ENCODE peak calls at places on chromosomes 4 and X, in four cellular contexts. H, J, C and S are unnamed samples.

GRCh38 chrX:139560221-139560620 is 29.7 kb downstream of the F9 start:
- DNase-seq in H (no peak), J (no peak), C (no peak), S (no peak)

GRCh38 chr4:121688261-121688660 is 8.5 kb downstream of the ANXA5 start:
- DNase-seq in H (no peak), J (no peak), C (no peak), S (no peak)

GRCh38 chr4:95084584-95084983 is 326.8 kb downstream of the BMPR1B start:
- DNase-seq in H (no peak), J (no peak), C (no peak), S (no peak)

GRCh38 chrX:153845842-153846241 is 15.5 kb upstream of the PDZD4 start:
- DNase-seq in H (peak), J (no peak), C (no peak), S (no peak)

GRCh38 chr4:147447820-147448219 is 33.1 kb upstream of the EDNRA start:
- DNase-seq in H (no peak), J (peak), C (no peak), S (no peak)

GRCh38 chr4:163172666-163173065 is 6.0 kb upstream of the NAF1 start:
- DNase-seq in H (peak), J (no peak), C (no peak), S (no peak)

GRCh38 chr4:105182211-105182610 is 35.5 kb downstream of the TET2 start:
- DNase-seq in H (no peak), J (no peak), C (no peak), S (no peak)

GRCh38 chr4:96092151-96092705 is 252.3 kb downstream of the PDHA2 start:
- DNase-seq in H (no peak), J (no peak), C (no peak), S (no peak)

GRCh38 chr4:38804654-38805295 is at the start of gene TLR1:
- DNase-seq in H (peak), J (peak), C (no peak), S (no peak)

GRCh38 chr4:40486534-40486933 is 143.1 kb downstream of the RBM47 start:
- DNase-seq in H (no peak), J (peak), C (no peak), S (no peak)

GRCh38 chr4:182303847-182304246 is 60.6 kb downstream of the TENM3 start:
- DNase-seq in H (no peak), J (no peak), C (no peak), S (no peak)

GRCh38 chr4:41216294-41217019 is 2.1 kb upstream of the APBB2 start:
- DNase-seq in H (peak), J (peak), C (peak), S (peak)

GRCh38 chr4:181959121-181959520 is 284.1 kb upstream of the TENM3 start:
- DNase-seq in H (no peak), J (peak), C (no peak), S (no peak)

GRCh38 chrX:84258708-84259107 is 70.7 kb upstream of the RPS6KA6 start:
- DNase-seq in H (no peak), J (no peak), C (no peak), S (no peak)

GRCh38 chrX:22742174-22742573 is 257.6 kb upstream of the DDX53 start:
- DNase-seq in H (no peak), J (peak), C (no peak), S (no peak)

GRCh38 chr4:678331-678734 is 4.0 kb downstream of the MYL5 start:
- DNase-seq in H (no peak), J (no peak), C (no peak), S (no peak)

GRCh38 chr4:5420266-5420665 is 288.1 kb downstream of the EVC2 start:
- DNase-seq in H (no peak), J (no peak), C (no peak), S (no peak)

GRCh38 chr4:86706923-86707597 is 112.9 kb downstream of the PTPN13 start:
- DNase-seq in H (no peak), J (peak), C (no peak), S (no peak)

GRCh38 chr4:101621120-101621519 is 169.4 kb upstream of the BANK1 start:
- DNase-seq in H (no peak), J (peak), C (no peak), S (no peak)

GRCh38 chr4:112860731-112861377 is 188.6 kb upstream of the ANK2 start:
- DNase-seq in H (peak), J (no peak), C (no peak), S (no peak)

GRCh38 chr4:28548549-28548948 is 1687.9 kb downstream of the STIM2 start:
- DNase-seq in H (peak), J (no peak), C (peak), S (no peak)

GRCh38 chrX:40093586-40093985 is 4.2 kb downstream of the BCOR start:
- DNase-seq in H (no peak), J (no peak), C (no peak), S (no peak)

GRCh38 chrX:3244955-3245354 is 101.5 kb downstream of the MXRA5 start:
- DNase-seq in H (no peak), J (no peak), C (no peak), S (no peak)

GRCh38 chrX:91414710-91415109 is 19.9 kb upstream of the PABPC5 start:
- DNase-seq in H (peak), J (no peak), C (peak), S (no peak)
- TF ChIP-seq CTCF in H (peak), J (peak), C (peak), S (peak)

DNA sequence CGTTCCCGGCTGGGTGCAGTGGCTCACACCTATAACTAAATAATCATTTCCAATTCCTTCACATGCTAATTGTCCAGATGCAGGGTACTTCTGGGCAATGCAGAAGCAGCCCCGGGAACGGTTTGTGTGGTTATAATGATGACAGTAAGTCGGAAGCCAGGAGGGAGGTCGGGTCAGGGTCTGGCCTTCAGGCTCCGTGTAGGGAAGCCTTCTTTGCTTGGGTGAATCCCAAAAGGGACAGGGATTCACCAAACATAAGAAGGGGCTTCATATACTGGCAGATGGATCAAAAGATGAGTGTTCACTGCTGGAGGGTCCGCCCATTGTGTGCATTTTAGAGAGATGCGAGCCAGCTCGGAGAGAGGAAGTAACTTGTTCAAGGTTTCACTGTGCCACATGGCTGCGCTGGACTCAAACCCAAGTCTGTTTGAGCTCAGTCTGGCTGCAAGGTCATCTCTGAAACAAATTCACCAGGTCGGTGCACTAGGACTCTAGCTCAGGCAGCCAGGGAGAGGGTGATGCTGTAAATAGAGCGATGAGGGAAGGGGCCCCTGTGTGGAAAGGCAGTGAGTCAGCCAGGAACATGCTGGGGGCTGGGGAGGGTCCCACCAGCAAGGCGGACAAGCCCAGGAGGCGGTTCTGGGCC is 4.8 kb upstream of the KIAA0232 start:
- DNase-seq in H (no peak), J (no peak), C (no peak), S (no peak)
- TF ChIP-seq CTCF in H (no peak), J (no peak), C (no peak), S (no peak)

GRCh38 chrX:53125506-53125905 is 31.6 kb downstream of the KANTR start:
- DNase-seq in H (no peak), J (no peak), C (no peak), S (no peak)

GRCh38 chrX:53133400-53133799 is 39.5 kb downstream of the KANTR start:
- DNase-seq in H (no peak), J (no peak), C (no peak), S (no peak)

GRCh38 chrX:53126377-53126776 is 32.4 kb downstream of the KANTR start:
- DNase-seq in H (no peak), J (no peak), C (no peak), S (no peak)

DNA sequence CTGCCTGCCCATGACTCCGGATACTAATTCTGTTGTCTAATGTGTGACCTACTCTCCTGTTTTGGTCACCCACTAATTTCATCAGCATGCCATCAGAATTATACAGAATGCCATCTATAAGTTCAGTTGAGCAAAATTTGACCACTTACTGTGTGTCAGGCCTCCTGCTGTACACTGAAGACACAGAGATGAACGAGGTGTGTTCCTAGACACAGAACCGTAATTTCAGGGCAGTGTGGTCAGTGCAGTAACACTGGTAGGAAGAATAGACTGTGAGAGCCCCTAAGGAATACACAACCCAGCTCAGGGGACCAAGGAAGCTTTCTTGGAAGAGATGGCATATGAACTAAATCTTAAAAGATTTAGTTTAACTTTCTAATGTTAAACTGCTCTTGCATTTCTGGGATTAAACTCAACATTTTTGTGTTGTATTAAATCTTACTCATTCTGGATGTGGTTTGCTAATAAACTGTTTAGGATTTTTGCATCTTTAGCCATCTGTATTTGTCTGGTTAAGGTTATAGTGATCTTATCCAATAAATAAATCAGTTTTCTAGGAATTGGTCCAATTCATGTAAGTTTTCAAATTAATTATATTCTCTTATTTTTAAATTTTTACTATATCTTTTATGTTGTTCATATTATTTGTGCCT is 34.3 kb downstream of the KANTR start:
- DNase-seq in H (no peak), J (no peak), C (no peak), S (no peak)
- TF ChIP-seq CTCF in H (no peak), J (no peak), C (no peak), S (no peak)

GRCh38 chr4:119736559-119736958 is 108.0 kb upstream of the PDE5A start:
- DNase-seq in H (no peak), J (no peak), C (no peak), S (no peak)

GRCh38 chr4:119735136-119735770 is 106.6 kb upstream of the PDE5A start:
- DNase-seq in H (no peak), J (peak), C (no peak), S (no peak)

GRCh38 chr4:119743644-119744043 is 115.0 kb upstream of the PDE5A start:
- DNase-seq in H (no peak), J (no peak), C (no peak), S (no peak)

GRCh38 chr4:119739796-119740195 is 111.2 kb upstream of the PDE5A start:
- DNase-seq in H (no peak), J (no peak), C (no peak), S (no peak)

DNA sequence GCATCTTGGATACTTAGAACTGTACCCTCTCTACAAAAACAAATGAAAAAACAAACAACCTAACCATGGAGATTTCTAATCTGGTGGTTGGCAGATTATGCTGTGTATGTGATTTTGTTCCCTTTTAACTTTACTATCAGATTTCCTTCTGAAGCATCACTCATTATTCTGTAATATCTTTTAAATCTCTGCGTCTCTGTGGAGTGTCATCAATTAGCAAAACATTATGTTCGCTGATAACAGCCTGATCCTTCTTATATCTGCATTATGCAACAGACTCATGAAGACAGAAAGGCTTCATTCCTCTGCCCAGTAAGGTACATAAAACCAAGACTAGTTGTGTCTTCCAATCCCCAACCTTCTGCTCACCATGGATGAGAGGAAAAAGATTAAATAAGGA is 110.3 kb upstream of the PDE5A start:
- DNase-seq in H (no peak), J (no peak), C (no peak), S (no peak)
- TF ChIP-seq CTCF in H (no peak), J (no peak), C (no peak), S (no peak)

DNA sequence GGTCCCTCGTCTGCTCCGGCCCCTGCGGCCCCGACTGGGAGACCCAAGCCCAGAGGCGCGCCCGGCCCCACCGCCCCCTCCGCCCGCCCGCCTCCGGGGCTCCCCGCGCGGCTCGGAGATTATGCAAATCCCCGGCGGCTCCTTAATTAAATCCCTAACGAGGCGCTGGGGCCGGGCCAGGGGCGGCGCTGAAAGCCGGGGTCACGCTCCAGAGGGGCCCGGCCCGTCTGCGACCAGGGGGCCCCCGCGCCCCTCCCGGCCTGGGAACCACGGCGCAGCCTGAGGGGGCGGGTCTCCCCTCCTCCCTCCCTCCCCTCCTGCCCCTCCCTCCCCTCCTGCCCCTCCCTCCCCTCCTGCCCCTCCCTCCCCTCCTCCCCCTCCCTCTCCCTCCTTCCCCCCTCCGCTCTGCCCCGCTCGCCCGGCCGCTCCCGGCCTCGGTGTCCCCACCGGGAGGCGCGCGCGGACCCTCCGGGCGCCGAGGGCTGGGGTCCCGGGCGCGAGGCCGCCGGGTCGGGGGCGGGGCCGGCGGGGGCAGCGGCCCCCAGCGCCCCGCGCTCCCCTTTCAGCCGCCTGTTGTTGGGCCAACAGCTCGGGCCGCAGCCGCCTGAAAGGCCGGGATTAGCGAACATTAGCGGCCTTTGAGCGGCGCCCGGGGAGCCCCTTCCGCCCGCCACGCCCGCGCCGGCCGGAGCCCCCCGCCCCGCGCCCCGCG is 25.9 kb upstream of the FGFR3 start:
- DNase-seq in H (peak), J (no peak), C (peak), S (peak)
- TF ChIP-seq CTCF in H (no peak), J (no peak), C (no peak), S (no peak)